ENCODE peak calls at places on chromosomes 16 and 17, in four cellular contexts. W is K562, Z is HCT116, D is H1. R is an unnamed sample.

GRCh38 chr16:9122969-9123368 is 31.5 kb downstream of the HAPSTR1 start:
- DNase-seq in W (no peak), Z (no peak), D (no peak), R (no peak)

GRCh38 chr16:19884611-19885455 is at the start of gene GPRC5B:
- DNase-seq in W (peak; percentile 80), Z (no peak), D (peak; percentile 78), R (no peak)

GRCh38 chr16:73048292-73049050 is 543 bp upstream of the ZFHX3 start:
- DNase-seq in W (no peak), Z (no peak), D (no peak), R (peak; percentile 84)

GRCh38 chr17:31405941-31406371 is 14.5 kb downstream of the RAB11FIP4 start:
- DNase-seq in W (no peak), Z (no peak), D (peak; percentile 67), R (no peak)

GRCh38 chr17:58487589-58488427 is at the start of gene HSF5:
- DNase-seq in W (no peak), Z (no peak), D (peak; percentile 66), R (no peak)

GRCh38 chr16:87706278-87707000 is 59.3 kb downstream of the KLHDC4 start:
- DNase-seq in W (no peak), Z (no peak), D (no peak), R (peak; percentile 65)

GRCh38 chr16:31568577-31569359 is 41.1 kb downstream of the AHSP start:
- DNase-seq in W (no peak), Z (no peak), D (peak; percentile 52), R (no peak)

GRCh38 chr16:57289391-57290257 is 5.2 kb upstream of the PLLP start:
- DNase-seq in W (no peak), Z (no peak), D (no peak), R (no peak)

DNA sequence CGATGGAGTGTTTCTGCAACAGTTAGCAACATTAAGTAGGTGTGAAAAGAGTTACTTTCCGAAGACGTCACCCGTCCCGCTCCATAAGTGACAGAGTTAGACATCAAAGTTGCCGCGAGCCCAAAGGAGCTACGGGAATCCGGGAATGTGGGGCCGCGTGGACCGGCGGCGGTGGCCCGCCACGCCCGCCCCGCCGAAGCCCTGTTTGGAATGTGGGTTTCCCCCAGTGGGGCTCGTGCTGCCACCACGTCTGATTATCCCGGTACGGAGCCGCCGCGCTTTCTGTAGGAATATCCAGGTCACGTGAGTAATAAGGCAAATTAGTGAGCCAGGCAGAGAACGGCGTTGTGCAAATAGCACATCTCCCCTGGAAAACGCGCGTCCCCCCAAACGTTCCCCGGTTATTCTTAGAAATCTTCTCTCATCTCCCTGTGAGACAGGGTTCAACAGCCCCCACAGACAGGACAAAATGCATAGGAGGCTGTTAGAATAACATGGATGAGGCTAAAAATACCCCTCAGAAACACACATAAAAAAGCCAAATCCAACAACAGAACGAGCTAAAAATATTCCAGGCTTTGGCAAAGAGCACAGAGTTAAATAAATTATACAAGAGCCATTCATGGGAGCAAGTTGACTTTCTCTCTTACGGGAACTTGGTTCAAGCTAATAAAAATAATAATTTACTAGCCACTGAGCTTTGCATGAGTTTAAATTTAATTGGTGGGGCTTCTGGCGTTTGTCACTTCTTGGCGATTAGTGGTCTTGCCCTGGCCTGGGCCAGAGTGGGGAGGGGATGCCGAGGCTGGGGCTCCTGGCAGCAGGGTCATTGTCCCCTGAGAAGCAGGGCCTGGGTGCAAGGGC is 8.6 kb downstream of the BAHCC1 start:
- DNase-seq in W (no peak), Z (no peak), D (no peak), R (no peak)
- TF ChIP-seq FOSL1 in W (no peak), Z (no peak), D (peak; percentile 10), R (no peak)

GRCh38 chr17:81906476-81907218 is 4.6 kb downstream of the PCYT2 start:
- DNase-seq in W (no peak), Z (no peak), D (no peak), R (no peak)
- TF ChIP-seq FOSL1 in W (no peak), Z (no peak), D (no peak), R (no peak)

GRCh38 chr16:67919618-67920210 is 11.9 kb downstream of the CTRL start:
- DNase-seq in W (no peak), Z (no peak), D (no peak), R (no peak)

GRCh38 chr16:67923414-67924127 is 8.1 kb downstream of the CTRL start:
- DNase-seq in W (no peak), Z (no peak), D (no peak), R (no peak)

GRCh38 chr16:67924140-67924906 is 7.3 kb downstream of the CTRL start:
- DNase-seq in W (no peak), Z (no peak), D (no peak), R (no peak)

GRCh38 chr16:67922221-67922620 is 9.4 kb downstream of the CTRL start:
- DNase-seq in W (peak; percentile 75), Z (no peak), D (no peak), R (no peak)

DNA sequence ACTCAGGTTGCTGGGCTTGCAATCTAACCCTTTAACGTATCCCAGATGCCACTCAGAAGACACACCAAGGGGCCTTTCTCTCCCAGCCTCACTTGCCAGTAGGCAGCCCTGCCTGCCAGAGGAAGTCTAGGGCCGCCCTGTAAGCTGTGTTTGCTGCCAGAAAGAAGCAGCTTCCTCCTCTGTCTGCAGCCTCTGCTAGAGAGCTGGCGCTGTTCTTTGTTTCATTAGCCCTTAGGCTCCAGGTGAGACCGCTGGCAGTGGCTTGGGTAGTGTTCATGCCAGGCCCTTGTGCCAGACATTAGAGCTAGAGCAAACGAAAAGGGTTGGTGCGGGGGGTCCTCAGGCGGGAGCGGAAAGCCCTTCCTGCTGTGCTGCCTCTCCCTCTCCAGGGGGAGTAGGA is 8.9 kb downstream of the CTRL start:
- DNase-seq in W (no peak), Z (no peak), D (no peak), R (no peak)
- TF ChIP-seq FOSL1 in W (no peak), Z (no peak), D (no peak), R (no peak)

DNA sequence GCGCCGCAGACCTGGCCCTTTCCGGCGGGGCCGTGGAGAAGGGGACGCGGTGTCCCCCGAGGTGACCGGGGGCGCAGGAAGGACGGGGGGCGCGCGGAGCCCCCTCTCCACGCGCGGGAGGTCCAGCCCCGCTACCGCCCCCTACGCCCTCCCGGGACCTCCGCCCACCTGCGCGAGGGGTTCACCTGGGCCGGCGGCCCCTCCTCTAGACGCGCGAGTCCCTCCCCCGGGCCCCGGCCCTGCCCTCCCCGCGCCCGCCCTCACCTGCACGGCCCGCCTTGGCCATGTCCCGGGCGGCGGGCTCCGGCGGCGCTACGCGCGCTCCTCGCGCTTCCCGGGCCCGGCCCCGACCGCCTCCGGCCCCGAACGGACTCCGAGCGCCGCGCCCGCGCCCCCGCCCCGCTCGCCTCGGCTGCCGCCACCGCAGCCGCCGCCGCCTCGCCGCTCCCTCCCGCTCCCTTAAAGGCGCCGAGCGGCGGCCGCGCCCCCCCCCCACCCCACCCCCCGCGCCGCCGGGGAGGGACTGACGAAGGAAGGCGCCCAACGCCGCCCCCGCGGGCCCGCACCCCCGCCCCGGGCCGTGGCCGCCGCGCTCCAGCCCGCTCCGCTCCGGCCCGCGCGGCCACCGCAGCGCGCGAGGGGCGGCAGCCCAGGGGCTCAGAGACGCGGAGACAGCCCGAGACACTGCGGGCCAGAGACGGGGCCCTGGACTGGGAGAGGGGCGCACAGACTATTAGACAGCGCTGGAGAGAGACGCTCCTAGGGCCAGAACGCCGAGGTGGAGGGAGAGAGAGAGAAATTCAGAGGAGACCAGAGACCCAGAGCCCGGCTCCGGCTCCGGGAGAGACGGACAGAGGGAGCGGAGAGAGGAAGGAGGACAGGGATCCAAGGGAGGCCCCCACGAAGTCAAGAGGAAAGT is at the start of gene PITPNM3:
- DNase-seq in W (peak; percentile 30), Z (no peak), D (peak; percentile 59), R (no peak)
- TF ChIP-seq FOSL1 in W (no peak), Z (no peak), D (no peak), R (no peak)

DNA sequence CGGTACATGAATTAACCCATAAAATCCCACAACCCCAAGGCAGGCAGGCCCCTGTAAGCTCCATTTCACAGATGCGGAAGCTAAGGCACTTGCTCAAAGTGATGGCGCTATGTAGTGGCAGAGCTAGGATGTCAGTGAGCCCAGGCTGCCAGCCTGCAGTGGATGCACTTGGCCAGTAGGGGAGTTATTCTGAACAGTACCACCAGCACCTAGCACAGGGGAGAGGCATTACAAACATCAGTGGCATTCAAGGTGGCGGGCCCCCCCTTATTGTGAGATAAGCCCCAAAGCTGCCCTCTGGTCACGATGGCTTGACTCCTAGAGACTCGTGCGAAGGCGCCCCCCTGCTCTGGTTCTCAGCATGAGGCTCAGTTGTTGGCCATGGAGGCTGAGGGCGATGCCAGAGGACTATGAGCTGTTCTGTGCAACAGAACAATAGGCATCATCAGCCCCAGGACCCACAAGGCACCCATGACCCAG is 33.8 kb downstream of the GTF3C1 start:
- DNase-seq in W (peak; percentile 44), Z (peak; percentile 6), D (peak; percentile 79), R (peak; percentile 36)
- TF ChIP-seq FOSL1 in W (no peak), Z (no peak), D (no peak), R (no peak)

GRCh38 chr16:4081035-4081434 is 35.2 kb downstream of the ADCY9 start:
- DNase-seq in W (no peak), Z (no peak), D (no peak), R (no peak)
- TF ChIP-seq FOSL1 in W (no peak), Z (no peak), D (no peak), R (no peak)

DNA sequence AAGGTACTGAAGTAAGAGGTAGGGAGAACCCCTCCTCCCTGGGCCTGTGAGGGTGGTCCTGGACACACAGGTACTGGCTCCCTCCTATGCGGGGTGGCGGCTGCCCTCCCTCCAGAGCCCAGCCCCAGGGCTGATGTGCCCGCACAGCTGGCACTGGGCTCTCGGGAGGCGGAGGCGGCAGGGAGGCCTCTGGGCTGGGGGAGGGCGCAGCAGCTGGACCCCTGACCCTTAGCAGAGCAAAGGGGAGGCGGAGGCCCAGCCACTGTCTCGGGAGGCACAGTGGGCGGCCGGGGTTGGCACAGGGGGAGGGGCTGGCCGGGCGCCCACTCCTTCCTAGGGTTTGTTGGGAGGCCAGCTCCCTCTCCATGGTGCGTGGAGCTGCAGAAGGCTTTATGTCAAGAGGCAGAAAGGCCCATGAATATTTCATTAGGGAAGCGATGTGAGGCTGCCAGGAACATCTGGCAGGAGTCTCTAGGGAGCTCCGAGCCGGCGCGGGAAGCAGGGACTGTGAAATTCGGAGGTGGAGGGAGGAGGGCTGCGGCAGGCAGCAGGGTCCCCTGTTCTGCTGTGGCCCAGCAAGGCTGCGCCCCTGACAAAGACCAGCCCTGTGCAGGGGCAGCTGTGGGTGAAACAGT is 44.1 kb upstream of the ACSF3 start:
- DNase-seq in W (no peak), Z (no peak), D (no peak), R (no peak)
- TF ChIP-seq FOSL1 in W (no peak), Z (no peak), D (no peak), R (no peak)

GRCh38 chr17:48261297-48261880 is 153.8 kb downstream of the SNX11 start:
- DNase-seq in W (peak; percentile 68), Z (peak; percentile 81), D (peak; percentile 70), R (peak; percentile 54)
- TF ChIP-seq FOSL1 in W (no peak), Z (no peak), D (no peak), R (no peak)

R was measured in HepG2.